ENCODE peak calls at places on chromosome 4, in eight cellular contexts. K, G, V, Z, D, W, P and U are unnamed samples.

GRCh38 chr4:161343188-161343950 is 820.4 kb downstream of the FSTL5 start:
- DNase-seq in D (no peak), P (no peak), G (no peak), V (no peak), Z (no peak), W (no peak), K (no peak), U (no peak)

GRCh38 chr4:76426272-76426671 is 5.3 kb upstream of the CCDC158 start:
- DNase-seq in W (no peak), Z (no peak), K (no peak), V (no peak), G (no peak), P (no peak), D (no peak), U (no peak)

GRCh38 chr4:141027421-141027820 is 105.8 kb downstream of the RNF150 start:
- DNase-seq in V (no peak), Z (no peak), K (no peak), D (no peak), P (no peak), W (no peak), G (peak), U (no peak)

GRCh38 chr4:81314196-81314896 is 99.3 kb upstream of the PRKG2 start:
- DNase-seq in D (no peak), P (no peak), Z (no peak), V (peak), K (no peak), G (peak), W (no peak), U (no peak)

GRCh38 chr4:125529071-125529470 is 214.3 kb downstream of the FAT4 start:
- DNase-seq in V (no peak), D (no peak), G (no peak), K (no peak), P (no peak), Z (no peak), W (no peak), U (no peak)

GRCh38 chr4:10590896-10591295 is 93.7 kb downstream of the CLNK start:
- DNase-seq in G (no peak), D (no peak), V (no peak), Z (no peak), W (no peak), P (no peak), K (no peak), U (no peak)

GRCh38 chr4:108345862-108346530 is 177.3 kb upstream of the LEF1 start:
- DNase-seq in P (no peak), K (no peak), D (no peak), V (no peak), W (no peak), G (no peak), Z (no peak), U (no peak)

GRCh38 chr4:89434364-89434988 is 126.9 kb upstream of the GPRIN3 start:
- DNase-seq in Z (peak), P (no peak), V (peak), W (no peak), K (no peak), G (no peak), D (no peak), U (peak)

GRCh38 chr4:1578301-1578781 is 105.8 kb downstream of the FAM53A start:
- DNase-seq in D (no peak), W (peak), P (no peak), G (no peak), Z (no peak), V (no peak), K (peak), U (no peak)

GRCh38 chr4:36317731-36318130 is 36.3 kb downstream of the DTHD1 start:
- DNase-seq in W (no peak), G (no peak), P (no peak), D (no peak), V (no peak), Z (no peak), K (no peak), U (no peak)

GRCh38 chr4:104747635-104748034 is 252.9 kb upstream of the CXXC4 start:
- DNase-seq in W (no peak), K (no peak), V (no peak), D (no peak), G (no peak), Z (no peak), P (no peak), U (no peak)

GRCh38 chr4:8672486-8672885 is 79.9 kb downstream of the CPZ start:
- DNase-seq in D (no peak), V (no peak), K (no peak), Z (no peak), W (no peak), P (no peak), G (no peak), U (no peak)

GRCh38 chr4:108846568-108846967 is 83.7 kb upstream of the ETNPPL start:
- DNase-seq in D (no peak), G (no peak), P (no peak), K (no peak), V (no peak), Z (no peak), W (no peak), U (no peak)

GRCh38 chr4:39464886-39465501 is 6.1 kb downstream of the LIAS start:
- DNase-seq in K (no peak), P (no peak), D (no peak), V (no peak), Z (no peak), G (no peak), W (no peak), U (no peak)

GRCh38 chr4:47011189-47011518 is 17.8 kb upstream of the GABRA4 start:
- DNase-seq in D (peak), V (no peak), W (no peak), Z (no peak), P (no peak), K (no peak), G (no peak), U (no peak)

GRCh38 chr4:172142331-172142738 is 329.1 kb downstream of the GALNTL6 start:
- DNase-seq in K (no peak), D (no peak), Z (no peak), P (no peak), V (no peak), W (no peak), G (no peak), U (no peak)

GRCh38 chr4:2785613-2786012 is 7.3 kb upstream of the SH3BP2 start:
- DNase-seq in K (no peak), D (peak), P (no peak), Z (peak), W (no peak), V (no peak), G (no peak), U (peak)

GRCh38 chr4:681736-682451 is 7.1 kb downstream of the SLC49A3 start:
- DNase-seq in P (no peak), Z (peak), K (peak), G (peak), V (no peak), D (peak), W (peak), U (peak)

GRCh38 chr4:143335979-143336827 is 473 bp upstream of the GAB1 start:
- DNase-seq in K (peak), D (peak), G (peak), P (peak), W (peak), Z (peak), V (no peak), U (peak)

GRCh38 chr4:1863297-1864033 is 7.5 kb upstream of the LETM1 start:
- DNase-seq in Z (no peak), W (no peak), K (no peak), V (no peak), G (no peak), D (peak), P (no peak), U (no peak)

GRCh38 chr4:118716304-118716703 is 31.1 kb downstream of the METTL14 start:
- DNase-seq in V (no peak), P (no peak), Z (no peak), G (no peak), D (no peak), W (no peak), K (no peak), U (no peak)

GRCh38 chr4:23038626-23039245 is 346.0 kb downstream of the GBA3 start:
- DNase-seq in G (no peak), P (no peak), W (no peak), K (no peak), V (no peak), D (no peak), Z (no peak), U (no peak)

GRCh38 chr4:15469402-15470148 is at the start of gene CC2D2A:
- DNase-seq in P (peak), D (no peak), W (no peak), K (no peak), Z (no peak), V (no peak), G (no peak), U (no peak)

GRCh38 chr4:8205241-8205707 is 6.2 kb downstream of the SH3TC1 start:
- DNase-seq in W (no peak), V (no peak), P (no peak), G (no peak), K (no peak), Z (no peak), D (no peak), U (no peak)

GRCh38 chr4:84965558-84966381 is 720 bp downstream of the WDFY3 start:
- DNase-seq in P (peak), G (peak), W (peak), D (peak), Z (peak), K (peak), V (no peak), U (peak)
- TF ChIP-seq CTCF in P (peak), G (no peak), W (no peak), D (no peak), Z (no peak), K (no peak), V (no peak), U (no peak)

GRCh38 chr4:17618926-17619325 is 4.5 kb downstream of the MED28 start:
- DNase-seq in P (no peak), Z (no peak), V (no peak), K (no peak), G (no peak), D (no peak), W (no peak), U (no peak)
- TF ChIP-seq CTCF in P (no peak), Z (no peak), V (no peak), K (no peak), G (no peak), D (no peak), W (no peak), U (no peak)

DNA sequence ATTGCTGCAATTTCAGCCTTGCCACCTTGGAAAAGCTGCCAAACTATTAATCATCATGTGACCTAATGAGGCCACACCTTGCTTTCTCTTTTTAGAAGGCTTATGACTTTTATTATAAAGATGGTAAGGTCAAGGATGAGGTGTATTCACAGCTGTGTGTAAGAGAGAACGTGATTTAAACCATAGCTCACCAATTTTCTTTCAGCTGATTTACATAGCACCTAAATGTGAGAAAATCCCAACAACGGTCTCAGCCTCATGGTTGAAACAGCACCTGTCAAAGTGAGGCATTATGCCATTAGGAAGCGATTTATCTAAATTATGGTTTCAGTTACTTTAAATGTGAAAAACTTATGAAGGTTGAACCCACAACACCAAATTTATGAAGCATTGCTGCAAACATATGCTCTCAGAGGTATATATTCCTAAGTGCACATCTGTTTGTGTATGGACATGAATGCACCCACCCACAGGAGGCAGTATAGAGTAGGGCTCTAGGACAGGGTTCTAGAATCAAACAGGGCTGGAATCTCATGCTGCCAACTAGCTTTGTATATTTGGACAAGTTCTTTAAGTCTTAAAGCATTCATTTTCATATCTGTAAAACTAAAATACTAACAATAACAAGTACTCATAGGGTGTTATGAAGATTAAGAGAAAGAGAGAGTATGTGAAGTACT is 40.7 kb downstream of the ANXA3 start:
- DNase-seq in P (no peak), V (no peak), K (no peak), G (no peak), Z (peak), D (peak), W (no peak), U (no peak)
- TF ChIP-seq CTCF in P (peak), V (peak), K (no peak), G (no peak), Z (peak), D (peak), W (no peak), U (no peak)

DNA sequence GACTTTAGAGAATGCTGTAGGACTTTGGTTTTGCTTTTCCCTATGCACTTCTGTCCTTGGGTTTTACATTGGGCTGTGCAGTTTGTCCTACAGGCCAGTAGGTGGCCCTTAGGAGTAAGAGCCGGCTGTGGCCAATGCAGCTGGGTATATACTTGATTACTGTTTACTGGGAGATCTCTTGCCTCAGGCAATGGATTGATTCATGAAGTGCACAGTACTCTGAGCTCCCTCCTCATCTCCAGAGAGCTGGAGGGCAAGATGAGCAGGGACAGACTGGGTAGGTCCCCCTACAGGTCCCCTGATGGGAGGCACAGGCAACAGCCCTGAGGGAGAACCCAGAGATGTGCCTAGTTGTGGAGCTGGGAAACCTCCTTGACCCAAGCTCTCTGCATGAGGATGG is 103.8 kb upstream of the QRFPR start:
- DNase-seq in G (no peak), D (peak), K (no peak), Z (peak), V (peak), W (peak), P (no peak), U (peak)
- TF ChIP-seq CTCF in G (peak), D (peak), K (peak), Z (peak), V (peak), W (peak), P (peak), U (peak)

DNA sequence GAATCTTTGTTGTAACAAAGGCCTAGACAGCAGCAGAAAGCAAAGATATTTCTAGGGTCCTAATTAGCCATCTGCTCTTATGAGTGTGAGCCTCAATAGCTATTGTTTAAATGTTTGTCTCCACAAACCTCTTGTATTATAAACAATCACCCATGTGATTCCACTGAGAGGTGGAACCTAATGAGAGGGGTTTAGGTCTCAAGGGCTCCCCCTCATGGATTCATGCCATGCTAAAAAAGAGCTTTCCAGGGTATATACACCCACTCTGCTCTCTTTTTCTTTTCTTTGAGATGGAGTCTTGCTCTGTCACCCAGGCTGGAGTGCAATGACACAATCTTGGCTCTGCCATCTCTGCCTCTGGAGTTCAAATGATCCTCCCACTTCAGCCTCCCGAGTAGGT is 42.1 kb downstream of the TRIM61 start:
- DNase-seq in Z (peak), G (no peak), D (peak), V (no peak), K (no peak), P (no peak), W (no peak), U (peak)
- TF ChIP-seq CTCF in Z (no peak), G (no peak), D (no peak), V (no peak), K (no peak), P (peak), W (no peak), U (peak)